ENCODE peak calls at places on chromosomes 12 and 14, in seven cellular contexts. W is transverse colon; M is NT2/D1; J is GM23338; F is effector memory CD4-positive, alpha-beta T cell; A is left ventricle myocardium inferior; Q is body of pancreas. T is an unnamed sample.

GRCh38 chr12:34600592-34601462 is 578.5 kb downstream of the ALG10 start:
- DNase-seq in W (no peak), M (no peak), J (no peak), F (no peak), A (no peak), Q (no peak), T (no peak)

GRCh38 chr12:121282072-121282742 is 14.3 kb downstream of the CAMKK2 start:
- DNase-seq in W (no peak), M (no peak), J (no peak), F (no peak), A (no peak), Q (no peak), T (no peak)

GRCh38 chr12:131596115-131596514 is 114.8 kb upstream of the SFSWAP start:
- DNase-seq in W (no peak), M (no peak), J (no peak), F (no peak), A (no peak), Q (no peak), T (no peak)

GRCh38 chr12:132429932-132430643 is 59.9 kb upstream of the FBRSL1 start:
- DNase-seq in W (peak; percentile 86), M (no peak), J (peak; percentile 71), F (peak; percentile 55), A (no peak), Q (peak; percentile 82), T (no peak)

GRCh38 chr14:94598816-94599655 is 13.2 kb upstream of the SERPINA3 start:
- DNase-seq in W (peak; percentile 76), M (no peak), J (peak; percentile 24), F (no peak), A (peak; percentile 61), Q (peak; percentile 98), T (peak; percentile 79)

GRCh38 chr12:59858508-59858907 is 262.7 kb downstream of the SLC16A7 start:
- DNase-seq in W (peak; percentile 13), M (no peak), J (no peak), F (no peak), A (no peak), Q (peak; percentile 12), T (no peak)

GRCh38 chr14:29926228-29926627 is 1.4 kb downstream of the PRKD1 start:
- DNase-seq in W (no peak), M (no peak), J (peak; percentile 11), F (no peak), A (no peak), Q (no peak), T (no peak)

GRCh38 chr12:92438641-92439396 is 264.0 kb upstream of the PLEKHG7 start:
- DNase-seq in W (no peak), M (no peak), J (no peak), F (no peak), A (no peak), Q (no peak), T (no peak)

GRCh38 chr14:69582207-69582606 is 7.5 kb upstream of the CCDC177 start:
- DNase-seq in W (no peak), M (no peak), J (no peak), F (no peak), A (no peak), Q (no peak), T (no peak)

GRCh38 chr12:113822986-113823385 is 143.1 kb downstream of the RBM19 start:
- DNase-seq in W (no peak), M (no peak), J (no peak), F (no peak), A (no peak), Q (no peak), T (no peak)

GRCh38 chr14:19930617-19931016 is at the start of gene OR4K1:
- DNase-seq in W (no peak), M (no peak), J (no peak), F (no peak), A (no peak), Q (no peak), T (no peak)

GRCh38 chr14:72439707-72440106 is 454.2 kb downstream of the DPF3 start:
- DNase-seq in W (no peak), M (no peak), J (no peak), F (no peak), A (no peak), Q (no peak), T (no peak)

GRCh38 chr14:75831455-75831854 is 150.3 kb downstream of the TGFB3 start:
- DNase-seq in W (peak; percentile 68), M (no peak), J (no peak), F (no peak), A (peak; percentile 38), Q (peak; percentile 96), T (no peak)

GRCh38 chr12:111409403-111410228 is 3.9 kb downstream of the SH2B3 start:
- DNase-seq in W (no peak), M (no peak), J (no peak), F (no peak), A (peak; percentile 78), Q (peak; percentile 59), T (peak; percentile 53)

GRCh38 chr14:94665121-94665520 is 52.9 kb downstream of the SERPINA3 start:
- DNase-seq in W (no peak), M (no peak), J (no peak), F (no peak), A (no peak), Q (no peak), T (no peak)

GRCh38 chr12:3492868-3493224 is 1.8 kb downstream of the PRMT8 start:
- DNase-seq in W (no peak), M (no peak), J (no peak), F (no peak), A (no peak), Q (no peak), T (no peak)

GRCh38 chr12:98725481-98726247 is 80.6 kb downstream of the APAF1 start:
- DNase-seq in W (no peak), M (peak; percentile 39), J (peak; percentile 75), F (no peak), A (no peak), Q (peak; percentile 37), T (no peak)

GRCh38 chr12:91381309-91381804 is 198.7 kb upstream of the DCN start:
- DNase-seq in W (no peak), M (peak; percentile 88), J (peak; percentile 94), F (no peak), A (peak; percentile 14), Q (peak; percentile 67), T (no peak)

GRCh38 chr12:89210277-89210676 is 142.0 kb downstream of the DUSP6 start:
- DNase-seq in W (no peak), M (no peak), J (no peak), F (no peak), A (no peak), Q (no peak), T (no peak)

GRCh38 chr14:50717826-50718225 is 49.7 kb upstream of the SAV1 start:
- DNase-seq in W (no peak), M (no peak), J (no peak), F (no peak), A (no peak), Q (no peak), T (no peak)

GRCh38 chr12:50240096-50240791 is 43.1 kb downstream of the LIMA1 start:
- DNase-seq in W (no peak), M (no peak), J (no peak), F (no peak), A (no peak), Q (no peak), T (no peak)

GRCh38 chr14:105092124-105092911 is 27.1 kb upstream of the GPR132 start:
- DNase-seq in W (peak; percentile 81), M (no peak), J (peak; percentile 41), F (no peak), A (no peak), Q (peak; percentile 38), T (peak; percentile 68)
- H3K4me3 ChIP-seq in W (no peak overlapping the region), M (peak overlapping the region; percentile 34), J (peak overlapping the region; percentile 71), F (no peak overlapping the region), A (peak overlapping the region; percentile 85), Q (peak overlapping the region; percentile 15), T (peak overlapping the region; percentile 82)

GRCh38 chr14:22561661-22562579 is 27.1 kb downstream of the DAD1 start:
- DNase-seq in W (peak; percentile 46), M (no peak), J (no peak), F (peak; percentile 77), A (no peak), Q (no peak), T (no peak)
- H3K4me1 ChIP-seq in W (peaks cover 83% of the 10 kb centered on the region), M (peaks cover 3% of the 10 kb centered on the region), J (peaks cover 26% of the 10 kb centered on the region), F (peaks cover 92% of the 10 kb centered on the region), A (peaks cover 59% of the 10 kb centered on the region), Q (peaks cover 62% of the 10 kb centered on the region), T (peaks cover 3% of the 10 kb centered on the region)

GRCh38 chr14:105201928-105202513 is 20.9 kb upstream of the NUDT14 start:
- DNase-seq in W (no peak), M (no peak), J (no peak), F (no peak), A (no peak), Q (no peak), T (no peak)

GRCh38 chr14:105200641-105201040 is 19.5 kb upstream of the NUDT14 start:
- DNase-seq in W (no peak), M (no peak), J (no peak), F (no peak), A (no peak), Q (no peak), T (no peak)

GRCh38 chr14:105200074-105200473 is 19.0 kb upstream of the NUDT14 start:
- DNase-seq in W (no peak), M (no peak), J (no peak), F (no peak), A (no peak), Q (no peak), T (no peak)

GRCh38 chr14:105203057-105203494 is 22.0 kb upstream of the NUDT14 start:
- DNase-seq in W (peak; percentile 80), M (peak; percentile 28), J (peak; percentile 82), F (peak; percentile 24), A (peak; percentile 73), Q (peak; percentile 77), T (peak; percentile 73)

DNA sequence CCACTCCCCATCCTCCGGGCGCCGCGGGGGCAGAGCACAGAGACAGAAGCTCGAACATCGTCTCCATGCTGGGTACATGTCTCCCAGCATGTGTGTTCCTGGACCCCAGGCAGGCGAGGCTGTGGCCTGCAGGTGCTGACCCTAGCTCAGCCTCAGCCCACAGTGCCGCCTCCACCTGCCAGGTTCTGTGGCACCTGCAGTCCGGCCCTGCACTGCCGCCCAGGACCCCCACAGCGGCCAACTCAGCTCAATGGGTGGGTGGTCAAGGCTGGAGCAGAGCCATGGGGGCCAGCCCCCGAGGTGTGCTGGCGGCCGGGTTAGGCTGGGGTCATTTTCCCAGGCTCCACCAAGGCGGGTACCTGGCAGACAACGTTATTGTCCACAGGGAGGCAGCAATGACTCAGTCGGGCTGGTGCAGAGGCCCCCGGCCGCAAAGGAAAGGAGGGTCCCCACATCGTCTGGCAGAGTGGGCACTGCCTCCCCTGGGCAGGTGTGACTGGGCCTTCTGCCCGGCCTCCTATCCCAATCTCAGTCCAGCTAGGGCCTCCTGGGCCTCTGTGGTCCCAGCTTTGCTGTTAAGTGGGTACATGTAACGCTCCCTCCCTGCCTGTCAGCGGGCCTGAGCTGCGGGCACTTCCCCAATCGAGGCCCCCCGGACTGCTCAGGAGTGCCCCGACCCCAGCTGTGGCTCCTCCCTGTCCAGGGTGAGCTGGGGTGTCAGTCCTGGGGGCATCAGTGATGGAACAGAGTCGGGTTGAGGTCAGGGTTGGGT is 20.2 kb upstream of the NUDT14 start:
- DNase-seq in W (no peak), M (no peak), J (peak; percentile 62), F (no peak), A (no peak), Q (no peak), T (no peak)
- H3K4me3 ChIP-seq in W (no peak overlapping the region), M (no peak overlapping the region), J (no peak overlapping the region), F (no peak overlapping the region), A (no peak overlapping the region), Q (no peak overlapping the region), T (no peak overlapping the region)

DNA sequence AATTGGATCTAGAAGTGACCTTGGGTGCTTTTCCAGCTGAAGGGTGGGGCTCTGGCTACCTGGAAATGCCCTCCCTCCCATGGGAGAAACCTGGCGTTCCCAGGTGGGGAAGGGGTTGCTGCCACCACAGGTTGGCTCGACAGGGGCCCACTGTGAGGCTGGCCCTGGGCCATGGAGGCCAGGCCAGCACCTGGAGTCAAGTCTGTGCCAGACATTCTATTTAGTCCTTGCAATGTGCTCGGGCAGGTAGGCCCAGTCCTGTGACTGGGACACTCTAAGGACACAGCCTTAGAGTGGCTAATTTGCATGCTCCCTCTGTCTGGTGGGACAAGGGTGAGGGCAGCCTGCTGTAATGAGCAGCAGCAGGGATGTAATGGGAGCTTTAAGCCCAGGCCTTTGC is 11.9 kb downstream of the VRTN start:
- DNase-seq in W (no peak), M (no peak), J (no peak), F (no peak), A (no peak), Q (peak; percentile 57), T (peak; percentile 49)
- H3K4me1 ChIP-seq in W (no peaks in the 10 kb centered on the region), M (peaks cover 5% of the 10 kb centered on the region), J (peaks cover 22% of the 10 kb centered on the region), F (no peaks in the 10 kb centered on the region), A (no peaks in the 10 kb centered on the region), Q (peaks cover 24% of the 10 kb centered on the region), T (no peaks in the 10 kb centered on the region)

T was measured in tibial artery.